ENCODE peak calls at places on chromosomes 12 and 14, in ten cellular contexts. B is DMS53; N is NCI-H345; C is GM04504; H is GM19239; E is thoracic aorta; M is RWPE2; U is NCI-H1092; D is nephron progenitor cell; G is stimulated activated CD8-positive, alpha-beta memory T cell treated with anti-CD3 and anti-CD28 coated beads, Interleukin-7, amount 100 ng/mL, for 24 hours. J is an unnamed sample.

GRCh38 chr12:112418596-112419268 is at the start of gene PTPN11:
- DNase-seq in B (peak), G (peak), N (peak), M (peak), E (peak), H (peak), D (peak), U (peak), C (peak), J (peak)

GRCh38 chr12:104478396-104479140 is 21.8 kb downstream of the CHST11 start:
- DNase-seq in N (no peak), B (no peak), U (no peak), C (no peak), M (no peak), G (no peak), D (no peak), E (no peak), H (no peak), J (no peak)

GRCh38 chr12:52683575-52684300 is 3.5 kb upstream of the KRT1 start:
- DNase-seq in D (no peak), B (no peak), U (no peak), H (no peak), E (no peak), M (no peak), G (no peak), C (no peak), N (no peak), J (no peak)

GRCh38 chr14:97267509-97267908 is 470.3 kb downstream of the VRK1 start:
- DNase-seq in E (no peak), M (no peak), B (no peak), U (no peak), G (no peak), C (peak), D (no peak), H (no peak), N (no peak), J (no peak)

GRCh38 chr14:92317511-92317910 is 5.5 kb upstream of the SLC24A4 start:
- DNase-seq in E (no peak), D (no peak), G (no peak), C (peak), U (no peak), N (no peak), B (no peak), H (no peak), M (no peak), J (no peak)

GRCh38 chr12:52350786-52351185 is 16.5 kb downstream of the KRT85 start:
- DNase-seq in N (no peak), M (no peak), E (no peak), C (no peak), D (no peak), G (no peak), H (no peak), B (no peak), U (no peak), J (no peak)

GRCh38 chr12:91937033-91937432 is 208.6 kb downstream of the BTG1 start:
- DNase-seq in U (no peak), C (no peak), B (no peak), E (no peak), N (no peak), D (no peak), H (no peak), G (no peak), M (no peak), J (no peak)

GRCh38 chr12:51128905-51129304 is 44.0 kb downstream of the TFCP2 start:
- DNase-seq in G (no peak), D (no peak), C (no peak), B (no peak), U (no peak), N (no peak), M (no peak), E (no peak), H (no peak), J (no peak)

GRCh38 chr14:83007641-83008237 is 1474.1 kb upstream of the SEL1L start:
- DNase-seq in B (no peak), H (no peak), C (no peak), U (no peak), G (no peak), E (no peak), D (no peak), M (no peak), N (no peak), J (no peak)

GRCh38 chr12:11834104-11834812 is 184.8 kb downstream of the ETV6 start:
- DNase-seq in U (no peak), C (no peak), B (no peak), D (no peak), M (no peak), H (no peak), E (no peak), G (no peak), N (peak), J (no peak)

GRCh38 chr12:68612245-68612644 is 1.5 kb downstream of the RAP1B start:
- DNase-seq in M (no peak), G (no peak), U (no peak), H (no peak), C (no peak), E (no peak), B (no peak), D (no peak), N (no peak), J (no peak)

GRCh38 chr12:45687081-45688015 is 42.2 kb upstream of the ARID2 start:
- DNase-seq in B (no peak), N (no peak), D (no peak), G (no peak), U (no peak), M (no peak), C (no peak), E (no peak), H (no peak), J (no peak)

GRCh38 chr12:10361084-10361483 is 28.8 kb downstream of the KLRK1 start:
- DNase-seq in C (no peak), G (no peak), E (no peak), B (peak), M (no peak), D (no peak), N (peak), U (no peak), H (no peak), J (no peak)